ENCODE peak calls at places on chromosome 14, in eight cellular contexts. U is A549, S is GM23248, M is left ventricle myocardium inferior, Z is adrenal gland, R is aorta, H is heart right ventricle, D is H1. A is an unnamed sample. For H3K9me3, the result is how much of the 10 kb centered on the place peaks cover.

GRCh38 chr14:95319312-95320075 is at the start of gene CLMN:
- DNase-seq in U (peak), S (peak), M (peak), Z (no peak), R (no peak), H (peak), D (no peak), A (peak)

GRCh38 chr14:28603606-28604005 is 163.0 kb upstream of the FOXG1 start:
- DNase-seq in U (no peak), S (no peak), M (no peak), Z (no peak), R (no peak), H (no peak), D (no peak), A (no peak)

GRCh38 chr14:71487449-71487848 is 444.8 kb upstream of the RGS6 start:
- DNase-seq in U (no peak), S (no peak), M (no peak), Z (no peak), R (no peak), H (no peak), D (no peak), A (no peak)

GRCh38 chr14:89672636-89673279 is 255.7 kb upstream of the FOXN3 start:
- DNase-seq in U (no peak), S (no peak), M (peak), Z (peak), R (no peak), H (peak), D (no peak), A (no peak)

GRCh38 chr14:52895000-52895399 is 55.9 kb downstream of the FERMT2 start:
- DNase-seq in U (no peak), S (no peak), M (no peak), Z (no peak), R (no peak), H (no peak), D (no peak), A (no peak)

GRCh38 chr14:85248881-85249635 is 280.9 kb upstream of the FLRT2 start:
- DNase-seq in U (no peak), S (peak), M (no peak), Z (peak), R (no peak), H (no peak), D (no peak), A (no peak)

GRCh38 chr14:71163842-71164500 is 256.7 kb downstream of the PCNX1 start:
- DNase-seq in U (no peak), S (no peak), M (no peak), Z (no peak), R (no peak), H (no peak), D (no peak), A (no peak)

GRCh38 chr14:60632777-60633176 is 16.5 kb downstream of the SIX1 start:
- DNase-seq in U (no peak), S (no peak), M (no peak), Z (no peak), R (no peak), H (no peak), D (no peak), A (no peak)

GRCh38 chr14:35696575-35696974 is 112.5 kb downstream of the RALGAPA1 start:
- DNase-seq in U (no peak), S (no peak), M (no peak), Z (no peak), R (no peak), H (no peak), D (no peak), A (no peak)

GRCh38 chr14:97802974-97803373 is 1005.8 kb downstream of the VRK1 start:
- DNase-seq in U (no peak), S (no peak), M (no peak), Z (no peak), R (no peak), H (no peak), D (no peak), A (no peak)

GRCh38 chr14:106390947-106391346 is 864.6 kb downstream of the TMEM121 start:
- DNase-seq in U (no peak), S (no peak), M (no peak), Z (no peak), R (no peak), H (no peak), D (no peak), A (no peak)
- H3K9me3 ChIP-seq in U (under half), S (under half), M (under half), Z (under half), R (under half), H (under half), D (half or more), A (under half)

GRCh38 chr14:31877333-31877798 is 199.7 kb upstream of the ARHGAP5 start:
- DNase-seq in U (no peak), S (peak), M (no peak), Z (no peak), R (no peak), H (peak), D (no peak), A (no peak)
- H3K27ac ChIP-seq in U (no peak), S (no peak), M (peak), Z (peak), R (no peak), H (peak), D (no peak), A (no peak)

GRCh38 chr14:64994540-64994939 is 7.8 kb downstream of the FNTB start:
- DNase-seq in U (no peak), S (no peak), M (no peak), Z (no peak), R (no peak), H (no peak), D (no peak), A (no peak)

GRCh38 chr14:64992328-64992885 is 5.7 kb downstream of the FNTB start:
- DNase-seq in U (no peak), S (no peak), M (no peak), Z (no peak), R (no peak), H (no peak), D (no peak), A (no peak)

GRCh38 chr14:64995291-64995690 is 8.6 kb downstream of the FNTB start:
- DNase-seq in U (no peak), S (no peak), M (no peak), Z (no peak), R (no peak), H (no peak), D (no peak), A (no peak)

GRCh38 chr14:64990939-64991338 is 4.2 kb downstream of the FNTB start:
- DNase-seq in U (no peak), S (no peak), M (no peak), Z (no peak), R (no peak), H (no peak), D (no peak), A (no peak)

GRCh38 chr14:64993263-64993662 is 6.6 kb downstream of the FNTB start:
- DNase-seq in U (no peak), S (no peak), M (no peak), Z (no peak), R (no peak), H (no peak), D (no peak), A (no peak)
- H3K9me3 ChIP-seq in U (under half), S (under half), M (under half), Z (under half), R (under half), H (under half), D (under half), A (under half)

GRCh38 chr14:76101384-76101783 is 50.3 kb upstream of the GPATCH2L start:
- DNase-seq in U (no peak), S (peak), M (no peak), Z (no peak), R (no peak), H (no peak), D (no peak), A (no peak)

GRCh38 chr14:76098047-76098446 is 53.7 kb upstream of the GPATCH2L start:
- DNase-seq in U (no peak), S (no peak), M (no peak), Z (no peak), R (no peak), H (no peak), D (no peak), A (no peak)

GRCh38 chr14:76091036-76091435 is 60.7 kb upstream of the GPATCH2L start:
- DNase-seq in U (no peak), S (peak), M (peak), Z (no peak), R (no peak), H (peak), D (no peak), A (no peak)

GRCh38 chr14:76098916-76099675 is 52.6 kb upstream of the GPATCH2L start:
- DNase-seq in U (no peak), S (no peak), M (no peak), Z (no peak), R (no peak), H (no peak), D (no peak), A (no peak)

GRCh38 chr14:76096257-76096656 is 55.5 kb upstream of the GPATCH2L start:
- DNase-seq in U (no peak), S (no peak), M (no peak), Z (no peak), R (no peak), H (no peak), D (no peak), A (no peak)
- H3K27ac ChIP-seq in U (no peak), S (no peak), M (no peak), Z (no peak), R (no peak), H (no peak), D (no peak), A (no peak)

GRCh38 chr14:99230271-99231141 is 41.5 kb downstream of the BCL11B start:
- DNase-seq in U (no peak), S (peak), M (no peak), Z (no peak), R (no peak), H (no peak), D (no peak), A (peak)

GRCh38 chr14:99231181-99231849 is 40.7 kb downstream of the BCL11B start:
- DNase-seq in U (no peak), S (no peak), M (no peak), Z (no peak), R (peak), H (no peak), D (no peak), A (peak)

GRCh38 chr14:99232406-99233214 is 39.4 kb downstream of the BCL11B start:
- DNase-seq in U (no peak), S (no peak), M (no peak), Z (no peak), R (peak), H (no peak), D (no peak), A (no peak)

GRCh38 chr14:99233222-99234035 is 38.6 kb downstream of the BCL11B start:
- DNase-seq in U (no peak), S (no peak), M (no peak), Z (no peak), R (peak), H (no peak), D (no peak), A (no peak)

DNA sequence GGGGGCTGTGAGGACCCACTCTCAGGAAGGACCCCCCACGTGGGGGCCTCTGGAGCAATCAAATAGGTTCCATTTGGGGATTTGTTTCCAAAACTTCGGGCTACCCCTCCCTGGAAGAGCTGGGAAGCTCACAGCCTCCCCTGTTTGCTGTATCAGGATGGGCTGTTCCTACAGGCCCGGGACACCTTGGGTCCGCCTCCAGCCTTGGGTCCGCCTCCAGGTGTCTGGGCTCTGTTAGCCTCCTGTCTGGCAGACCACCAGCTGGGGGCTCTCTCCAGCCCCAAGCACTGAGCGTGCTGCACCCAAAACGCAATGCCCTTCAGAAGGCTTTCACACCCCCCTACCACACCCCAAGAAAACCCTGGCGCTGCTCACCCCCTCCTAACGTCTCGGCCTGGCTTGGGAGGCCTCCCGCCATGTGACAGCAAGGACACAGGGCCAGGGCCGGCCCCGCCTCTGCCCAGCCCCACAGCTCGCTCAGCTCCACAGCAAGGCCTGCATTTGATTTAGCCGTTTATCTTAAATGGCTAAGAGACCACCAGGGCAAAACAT is 40.1 kb downstream of the BCL11B start:
- DNase-seq in U (no peak), S (no peak), M (no peak), Z (no peak), R (peak), H (no peak), D (peak), A (no peak)
- H3K9me3 ChIP-seq in U (under half), S (under half), M (under half), Z (under half), R (under half), H (under half), D (under half), A (under half)

A was measured in naive thymus-derived CD4-positive, alpha-beta T cell.